ENCODE peak calls at places on chromosomes 7 and 10, in five cellular contexts. F, Z, O, K and Y are unnamed samples.

GRCh38 chr7:2024227-2024918 is 208.4 kb downstream of the MAD1L1 start:
- DNase-seq in F (peak; percentile 68), Z (peak; percentile 30), O (no peak), K (no peak), Y (no peak)

GRCh38 chr7:38428040-38428439 is 154.6 kb upstream of the TARP start:
- DNase-seq in F (no peak), Z (no peak), O (no peak), K (no peak), Y (no peak)

GRCh38 chr10:77419979-77420378 is 217.6 kb downstream of the KCNMA1 start:
- DNase-seq in F (no peak), Z (no peak), O (no peak), K (no peak), Y (no peak)

GRCh38 chr7:149799397-149800168 is 26.2 kb upstream of the ZNF467 start:
- DNase-seq in F (peak; percentile 34), Z (peak; percentile 75), O (peak; percentile 79), K (peak; percentile 91), Y (no peak)

GRCh38 chr7:66224171-66224773 is 19.1 kb downstream of the TPST1 start:
- DNase-seq in F (no peak), Z (no peak), O (no peak), K (peak; percentile 7), Y (no peak)

GRCh38 chr10:131074682-131075081 is 236.8 kb downstream of the TCERG1L start:
- DNase-seq in F (no peak), Z (no peak), O (no peak), K (no peak), Y (no peak)

GRCh38 chr10:99329238-99329890 is at the start of gene CNNM1:
- DNase-seq in F (peak; percentile 17), Z (peak; percentile 86), O (no peak), K (peak; percentile 74), Y (no peak)

GRCh38 chr10:82653244-82653933 is 778.4 kb downstream of the NRG3 start:
- DNase-seq in F (no peak), Z (no peak), O (no peak), K (no peak), Y (no peak)

GRCh38 chr7:83469491-83469890 is 179.4 kb downstream of the SEMA3E start:
- DNase-seq in F (no peak), Z (no peak), O (no peak), K (no peak), Y (no peak)

GRCh38 chr7:14332155-14332554 is 342.7 kb upstream of the ETV1 start:
- DNase-seq in F (no peak), Z (no peak), O (no peak), K (no peak), Y (no peak)

GRCh38 chr10:9211228-9211627 is 1156.7 kb downstream of the GATA3 start:
- DNase-seq in F (no peak), Z (no peak), O (no peak), K (no peak), Y (no peak)

GRCh38 chr7:6630007-6630849 is 6.9 kb upstream of the ZNF316 start:
- DNase-seq in F (no peak), Z (no peak), O (no peak), K (no peak), Y (no peak)

GRCh38 chr10:112335104-112335840 is 38.6 kb upstream of the ACSL5 start:
- DNase-seq in F (peak; percentile 35), Z (no peak), O (no peak), K (no peak), Y (no peak)

GRCh38 chr10:57968328-57969016 is 299.2 kb downstream of the IPMK start:
- DNase-seq in F (no peak), Z (no peak), O (no peak), K (no peak), Y (no peak)

GRCh38 chr7:144720139-144720538 is 115.7 kb downstream of the TPK1 start:
- DNase-seq in F (no peak), Z (no peak), O (no peak), K (no peak), Y (no peak)

GRCh38 chr10:127715782-127716378 is 21.1 kb upstream of the FOXI2 start:
- DNase-seq in F (no peak), Z (peak; percentile 32), O (no peak), K (no peak), Y (no peak)

GRCh38 chr10:130003787-130004613 is 39.9 kb upstream of the EBF3 start:
- DNase-seq in F (no peak), Z (no peak), O (no peak), K (no peak), Y (no peak)

GRCh38 chr10:72068901-72069446 is 19.4 kb downstream of the SPOCK2 start:
- DNase-seq in F (no peak), Z (peak; percentile 80), O (no peak), K (no peak), Y (no peak)

GRCh38 chr7:140284062-140284461 is 107.3 kb upstream of the KDM7A start:
- DNase-seq in F (no peak), Z (no peak), O (no peak), K (no peak), Y (no peak)

GRCh38 chr7:1889556-1890181 is 219.6 kb downstream of the ELFN1 start:
- DNase-seq in F (peak; percentile 27), Z (no peak), O (no peak), K (no peak), Y (no peak)

GRCh38 chr7:66047426-66047825 is 28.2 kb upstream of the ASL start:
- DNase-seq in F (no peak), Z (no peak), O (no peak), K (no peak), Y (no peak)

GRCh38 chr10:46299531-46300366 is 13.0 kb downstream of the ANTXRL start:
- DNase-seq in F (peak; percentile 23), Z (no peak), O (no peak), K (peak; percentile 69), Y (no peak)

GRCh38 chr10:20743935-20744334 is 153.2 kb downstream of the NEBL start:
- DNase-seq in F (no peak), Z (no peak), O (no peak), K (no peak), Y (no peak)

GRCh38 chr10:97229322-97229721 is 43.6 kb upstream of the SLIT1 start:
- DNase-seq in F (no peak), Z (no peak), O (no peak), K (no peak), Y (no peak)

GRCh38 chr10:83983578-83984255 is 155.6 kb upstream of the GHITM start:
- DNase-seq in F (no peak), Z (no peak), O (peak; percentile 48), K (no peak), Y (no peak)

GRCh38 chr7:116210345-116211005 is at the start of gene TES:
- DNase-seq in F (peak; percentile 60), Z (peak; percentile 97), O (peak; percentile 95), K (peak; percentile 84), Y (no peak)

GRCh38 chr10:83078160-83078559 is 1061.1 kb upstream of the GHITM start:
- DNase-seq in F (no peak), Z (no peak), O (no peak), K (no peak), Y (no peak)

GRCh38 chr7:30367561-30367960 is 83.2 kb downstream of the ZNRF2 start:
- DNase-seq in F (no peak), Z (no peak), O (no peak), K (no peak), Y (no peak)

GRCh38 chr10:100866010-100866409 is 46.8 kb upstream of the SLF2 start:
- DNase-seq in F (no peak), Z (no peak), O (no peak), K (no peak), Y (no peak)

GRCh38 chr10:34764347-34764991 is 50.6 kb downstream of the PARD3 start:
- DNase-seq in F (no peak), Z (no peak), O (peak; percentile 58), K (no peak), Y (no peak)

GRCh38 chr10:124132306-124132705 is 38.9 kb upstream of the CHST15 start:
- DNase-seq in F (no peak), Z (no peak), O (no peak), K (no peak), Y (no peak)

GRCh38 chr10:102335184-102335583 is 60.3 kb upstream of the NFKB2 start:
- DNase-seq in F (no peak), Z (no peak), O (no peak), K (no peak), Y (no peak)

GRCh38 chr10:79027147-79028055 is 41.4 kb upstream of the ZMIZ1 start:
- DNase-seq in F (no peak), Z (no peak), O (peak; percentile 82), K (no peak), Y (no peak)

GRCh38 chr7:98091061-98091460 is 15.6 kb upstream of the LMTK2 start:
- DNase-seq in F (no peak), Z (no peak), O (no peak), K (no peak), Y (no peak)

GRCh38 chr10:30705086-30705624 is 75.6 kb upstream of the LYZL2 start:
- DNase-seq in F (no peak), Z (no peak), O (no peak), K (no peak), Y (peak; percentile 70)

DNA sequence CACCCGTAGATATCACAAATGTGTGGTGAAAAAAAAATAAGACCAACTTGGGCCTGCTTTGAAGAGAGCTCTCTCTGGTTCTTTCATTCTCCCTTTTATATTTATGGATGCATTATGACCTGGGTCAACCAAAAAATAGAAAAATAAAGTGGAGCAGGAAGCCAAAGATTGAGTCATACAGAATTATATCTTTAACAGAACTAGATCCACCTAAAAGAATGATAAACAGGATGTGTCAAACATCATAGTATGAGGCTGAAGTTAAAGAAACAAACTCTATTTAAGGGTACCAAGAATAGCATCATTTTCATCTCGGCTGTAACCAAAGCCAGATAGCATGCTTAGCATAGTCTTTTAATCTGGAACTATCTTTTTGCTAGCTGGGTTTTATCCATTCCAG is 28.8 kb upstream of the NMT2 start:
- DNase-seq in F (no peak), Z (no peak), O (no peak), K (no peak), Y (no peak)
- TF ChIP-seq GABPA in F (no peak), Z (no peak), O (no peak), K (no peak), Y (no peak)

DNA sequence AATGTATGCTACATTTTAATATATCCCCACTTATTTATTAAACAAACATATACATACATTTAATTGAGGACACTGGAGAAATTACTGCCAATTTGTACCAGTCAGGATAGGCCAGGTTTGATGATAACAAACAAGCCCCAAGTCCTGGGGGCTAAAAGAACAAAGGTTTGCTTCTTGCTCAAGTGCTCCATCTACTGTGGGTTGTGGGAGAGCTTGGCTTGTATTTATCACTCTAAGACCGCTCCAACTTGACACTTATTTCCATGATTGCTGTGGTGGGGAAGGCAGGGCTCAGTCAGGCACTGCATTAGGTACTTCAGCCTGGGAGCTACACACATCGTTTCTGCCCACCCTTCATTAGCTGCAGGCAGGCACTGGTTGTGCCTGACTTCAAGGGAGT is 136.6 kb upstream of the ZNF32 start:
- DNase-seq in F (no peak), Z (no peak), O (no peak), K (no peak), Y (no peak)
- TF ChIP-seq GABPA in F (no peak), Z (no peak), O (no peak), K (no peak), Y (no peak)

GRCh38 chr7:46527360-46527759 is 606.3 kb upstream of the IGFBP3 start:
- DNase-seq in F (no peak), Z (no peak), O (no peak), K (no peak), Y (no peak)
- TF ChIP-seq GABPA in F (no peak), Z (no peak), O (no peak), K (no peak), Y (no peak)

DNA sequence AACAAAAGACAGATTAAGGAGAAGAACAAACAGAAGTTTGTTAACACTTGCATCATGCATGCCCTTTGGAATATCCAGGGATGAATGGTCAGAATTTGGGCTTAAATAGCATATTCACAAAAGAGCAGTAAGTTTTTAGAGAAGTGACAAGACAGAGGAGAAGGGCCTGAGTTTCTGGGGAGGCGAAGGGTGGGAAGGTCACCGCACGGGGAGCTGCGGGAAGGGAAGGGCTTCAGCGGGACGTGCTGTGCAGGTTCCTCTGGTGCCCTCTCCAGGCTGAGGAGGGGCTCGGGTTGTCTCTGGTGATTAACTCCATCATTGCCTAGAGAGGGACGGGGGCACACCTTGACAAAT is 10.4 kb upstream of the ZNF22 start:
- DNase-seq in F (no peak), Z (no peak), O (peak; percentile 47), K (peak; percentile 69), Y (no peak)
- TF ChIP-seq GABPA in F (no peak), Z (no peak), O (no peak), K (no peak), Y (no peak)